ENCODE peak calls at places on chromosome 13, in seven cellular contexts. B is astrocyte; P is activated CD8-positive, alpha-beta T cell treated with anti-CD3 and anti-CD28 coated beads for 36 hours; I is CD8-positive, alpha-beta memory T cell; Z is NCI-H446; R is upper lobe of left lung; O is NCI-H524. H is an unnamed sample.

GRCh38 chr13:112137144-112137543 is 70.2 kb downstream of the SOX1 start:
- DNase-seq in O (no peak), P (no peak), Z (no peak), I (no peak), R (no peak), B (no peak), H (no peak)

GRCh38 chr13:97211986-97212385 is 10.1 kb upstream of the MBNL2 start:
- DNase-seq in Z (no peak), I (no peak), B (no peak), P (no peak), O (no peak), R (no peak), H (no peak)

GRCh38 chr13:74062933-74063332 is 71.3 kb downstream of the KLF12 start:
- DNase-seq in B (peak; percentile 79), R (no peak), I (peak; percentile 33), Z (no peak), O (no peak), P (peak; percentile 40), H (no peak)

GRCh38 chr13:79541426-79542049 is 60.6 kb downstream of the NDFIP2 start:
- DNase-seq in B (peak; percentile 36), O (peak; percentile 43), Z (peak; percentile 33), R (no peak), P (no peak), I (no peak), H (no peak)

GRCh38 chr13:51000058-51000457 is 90.5 kb downstream of the RNASEH2B start:
- DNase-seq in P (no peak), Z (no peak), R (no peak), B (peak; percentile 14), I (no peak), O (no peak), H (no peak)

GRCh38 chr13:91406619-91407018 is 8.2 kb downstream of the GPC5 start:
- DNase-seq in P (peak; percentile 53), R (no peak), Z (peak; percentile 15), O (peak; percentile 79), I (no peak), B (peak; percentile 21), H (no peak)

GRCh38 chr13:73984949-73985691 is 149.1 kb downstream of the KLF12 start:
- DNase-seq in O (no peak), I (peak; percentile 25), R (no peak), Z (no peak), B (no peak), P (peak; percentile 89), H (no peak)

GRCh38 chr13:99160415-99160814 is 40.2 kb upstream of the UBAC2 start:
- DNase-seq in I (no peak), Z (no peak), R (no peak), P (no peak), O (no peak), B (no peak), H (no peak)

GRCh38 chr13:45396548-45397095 is 21.6 kb downstream of the SLC25A30 start:
- DNase-seq in P (no peak), B (no peak), O (no peak), Z (no peak), R (no peak), I (no peak), H (no peak)

GRCh38 chr13:45811891-45812583 is 39.5 kb downstream of the SIAH3 start:
- DNase-seq in O (peak; percentile 78), Z (no peak), P (no peak), B (no peak), I (no peak), R (no peak), H (peak; percentile 69)

GRCh38 chr13:60286707-60287106 is 110.3 kb upstream of the TDRD3 start:
- DNase-seq in O (no peak), R (no peak), Z (no peak), I (no peak), P (no peak), B (no peak), H (no peak)

GRCh38 chr13:51444922-51445321 is 7.9 kb downstream of the INTS6 start:
- DNase-seq in P (no peak), B (peak; percentile 18), Z (peak; percentile 9), R (no peak), I (no peak), O (peak; percentile 34), H (no peak)

GRCh38 chr13:37595162-37595561 is 3.4 kb downstream of the POSTN start:
- DNase-seq in Z (no peak), I (no peak), O (no peak), R (no peak), B (peak; percentile 68), P (no peak), H (no peak)

GRCh38 chr13:91659583-91660415 is 261.4 kb downstream of the GPC5 start:
- DNase-seq in P (no peak), O (no peak), B (no peak), R (no peak), Z (peak; percentile 2), I (no peak), H (no peak)

GRCh38 chr13:23715762-23716235 is 145.6 kb downstream of the TNFRSF19 start:
- DNase-seq in B (no peak), P (peak; percentile 7), I (no peak), R (no peak), O (peak; percentile 61), Z (peak; percentile 63), H (no peak)

GRCh38 chr13:19020988-19021387 is 160.6 kb downstream of the TUBA3C start:
- DNase-seq in I (no peak), B (no peak), R (no peak), P (no peak), O (no peak), Z (no peak), H (no peak)

GRCh38 chr13:46389457-46389856 is 2.4 kb upstream of the RUBCNL start:
- DNase-seq in B (no peak), P (no peak), R (no peak), O (no peak), Z (no peak), I (no peak), H (no peak)

GRCh38 chr13:107203146-107203847 is 635.4 kb upstream of the ARGLU1 start:
- DNase-seq in Z (no peak), O (peak; percentile 14), I (no peak), P (no peak), R (peak; percentile 17), B (no peak), H (no peak)

GRCh38 chr13:24473646-24474045 is 38.9 kb downstream of the PARP4 start:
- DNase-seq in O (no peak), R (no peak), I (no peak), P (no peak), Z (no peak), B (no peak), H (no peak)

GRCh38 chr13:79782541-79783216 is 301.7 kb downstream of the NDFIP2 start:
- DNase-seq in B (peak; percentile 86), O (peak; percentile 30), R (no peak), P (no peak), Z (no peak), I (no peak), H (peak; percentile 42)

GRCh38 chr13:75881109-75881775 is 245.1 kb downstream of the LMO7 start:
- DNase-seq in B (no peak), O (no peak), P (no peak), R (no peak), Z (no peak), I (no peak), H (no peak)